ENCODE peak calls at places on chromosomes 3 and 15, in nine cellular contexts. R, K, O, P, D, V, Z, G and Y are unnamed samples.

GRCh38 chr3:10554236-10554611 is 48.8 kb upstream of the ATP2B2 start:
- DNase-seq in R (peak; percentile 22), K (no peak), O (no peak), P (no peak), D (no peak), V (no peak), Z (no peak), G (peak; percentile 41), Y (no peak)

GRCh38 chr3:149605902-149606301 is 51.9 kb downstream of the WWTR1 start:
- DNase-seq in R (peak; percentile 82), K (no peak), O (no peak), P (no peak), D (no peak), V (peak; percentile 85), Z (peak; percentile 83), G (no peak), Y (peak; percentile 62)

GRCh38 chr3:8576841-8577553 is 67.6 kb downstream of the SSUH2 start:
- DNase-seq in R (peak; percentile 63), K (no peak), O (no peak), P (no peak), D (no peak), V (peak; percentile 95), Z (peak; percentile 97), G (no peak), Y (peak; percentile 61)

GRCh38 chr3:121649645-121650044 is 11.1 kb downstream of the HCLS1 start:
- DNase-seq in R (peak; percentile 5), K (no peak), O (no peak), P (no peak), D (no peak), V (peak; percentile 22), Z (peak; percentile 44), G (no peak), Y (peak; percentile 20)

GRCh38 chr15:101348015-101348414 is 53.0 kb upstream of the SNRPA1 start:
- DNase-seq in R (no peak), K (no peak), O (no peak), P (no peak), D (no peak), V (no peak), Z (no peak), G (no peak), Y (no peak)

GRCh38 chr3:15265655-15266509 is 59.8 kb downstream of the CAPN7 start:
- DNase-seq in R (no peak), K (no peak), O (no peak), P (no peak), D (no peak), V (no peak), Z (no peak), G (peak; percentile 72), Y (no peak)

GRCh38 chr3:143120716-143121239 is 1.2 kb downstream of the CHST2 start:
- DNase-seq in R (peak; percentile 43), K (no peak), O (peak; percentile 64), P (peak; percentile 35), D (peak; percentile 67), V (peak; percentile 26), Z (peak; percentile 65), G (no peak), Y (no peak)

GRCh38 chr3:45666729-45667440 is 22.3 kb upstream of the SACM1L start:
- DNase-seq in R (peak; percentile 79), K (peak; percentile 40), O (no peak), P (no peak), D (no peak), V (peak; percentile 69), Z (peak; percentile 57), G (no peak), Y (no peak)

GRCh38 chr15:72236381-72237285 is 5.6 kb upstream of the PKM start:
- DNase-seq in R (no peak), K (no peak), O (no peak), P (no peak), D (no peak), V (peak; percentile 19), Z (peak; percentile 13), G (no peak), Y (no peak)

GRCh38 chr3:126850370-126851085 is 132.4 kb upstream of the PLXNA1 start:
- DNase-seq in R (peak; percentile 84), K (no peak), O (no peak), P (no peak), D (no peak), V (peak; percentile 78), Z (peak; percentile 75), G (peak; percentile 50), Y (peak; percentile 38)

GRCh38 chr15:97346221-97346620 is 614.3 kb upstream of the ARRDC4 start:
- DNase-seq in R (no peak), K (no peak), O (no peak), P (no peak), D (no peak), V (no peak), Z (no peak), G (no peak), Y (no peak)

GRCh38 chr15:84604804-84605203 is 4.0 kb downstream of the ZSCAN2 start:
- DNase-seq in R (peak; percentile 48), K (no peak), O (no peak), P (no peak), D (no peak), V (peak; percentile 5), Z (no peak), G (no peak), Y (no peak)

GRCh38 chr3:196122021-196122687 is 40.3 kb upstream of the TFRC start:
- DNase-seq in R (no peak), K (peak; percentile 64), O (no peak), P (no peak), D (peak; percentile 80), V (peak; percentile 7), Z (peak; percentile 38), G (no peak), Y (no peak)

GRCh38 chr3:12706504-12707253 is 42.8 kb upstream of the RAF1 start:
- DNase-seq in R (peak; percentile 68), K (no peak), O (peak; percentile 85), P (peak; percentile 33), D (peak; percentile 80), V (peak; percentile 74), Z (peak; percentile 89), G (no peak), Y (no peak)

GRCh38 chr3:88003115-88003755 is 55.6 kb downstream of the CGGBP1 start:
- DNase-seq in R (peak; percentile 28), K (no peak), O (no peak), P (no peak), D (peak; percentile 69), V (peak; percentile 49), Z (peak; percentile 77), G (no peak), Y (no peak)

DNA sequence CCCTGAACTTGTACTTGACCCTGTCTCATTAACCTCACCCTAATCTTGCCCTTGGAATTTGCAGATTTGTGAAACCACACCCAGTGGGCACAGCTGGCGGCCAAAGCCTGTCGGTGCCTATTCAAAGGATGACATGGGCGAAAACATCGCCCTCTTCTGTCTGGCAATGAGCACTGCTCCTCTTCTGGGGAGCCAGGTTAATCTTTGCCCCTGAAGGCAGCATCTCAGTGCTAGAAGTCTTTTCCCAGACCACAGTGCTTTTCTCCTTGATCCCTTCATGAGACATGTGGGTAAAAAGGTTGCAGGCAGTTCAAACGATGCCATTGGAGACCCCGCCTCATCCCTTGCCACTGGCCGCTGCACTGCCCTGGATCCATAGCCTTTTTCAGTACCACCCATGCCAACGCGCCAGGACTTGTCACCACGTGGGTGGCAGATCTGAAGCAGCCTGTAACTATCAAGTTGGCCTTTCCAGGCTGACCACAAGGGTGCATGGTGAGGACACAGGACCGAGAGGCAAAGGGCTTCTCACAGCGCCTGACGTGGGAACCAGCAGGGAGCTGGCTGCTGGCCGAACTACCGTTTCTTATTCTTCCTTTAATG is 6.5 kb upstream of the DNASE1L3 start:
- DNase-seq in R (peak; percentile 62), K (peak; percentile 61), O (peak; percentile 84), P (peak; percentile 45), D (peak; percentile 76), V (peak; percentile 51), Z (peak; percentile 94), G (peak; percentile 81), Y (no peak)
- H3K4me3 ChIP-seq in R (no peak overlapping the region), K (no peak overlapping the region), O (no peak overlapping the region), P (no peak overlapping the region), D (peak overlapping the region; percentile 14), V (no peak overlapping the region), Z (peak overlapping the region; percentile 6), G (no peak overlapping the region), Y (no peak overlapping the region)

DNA sequence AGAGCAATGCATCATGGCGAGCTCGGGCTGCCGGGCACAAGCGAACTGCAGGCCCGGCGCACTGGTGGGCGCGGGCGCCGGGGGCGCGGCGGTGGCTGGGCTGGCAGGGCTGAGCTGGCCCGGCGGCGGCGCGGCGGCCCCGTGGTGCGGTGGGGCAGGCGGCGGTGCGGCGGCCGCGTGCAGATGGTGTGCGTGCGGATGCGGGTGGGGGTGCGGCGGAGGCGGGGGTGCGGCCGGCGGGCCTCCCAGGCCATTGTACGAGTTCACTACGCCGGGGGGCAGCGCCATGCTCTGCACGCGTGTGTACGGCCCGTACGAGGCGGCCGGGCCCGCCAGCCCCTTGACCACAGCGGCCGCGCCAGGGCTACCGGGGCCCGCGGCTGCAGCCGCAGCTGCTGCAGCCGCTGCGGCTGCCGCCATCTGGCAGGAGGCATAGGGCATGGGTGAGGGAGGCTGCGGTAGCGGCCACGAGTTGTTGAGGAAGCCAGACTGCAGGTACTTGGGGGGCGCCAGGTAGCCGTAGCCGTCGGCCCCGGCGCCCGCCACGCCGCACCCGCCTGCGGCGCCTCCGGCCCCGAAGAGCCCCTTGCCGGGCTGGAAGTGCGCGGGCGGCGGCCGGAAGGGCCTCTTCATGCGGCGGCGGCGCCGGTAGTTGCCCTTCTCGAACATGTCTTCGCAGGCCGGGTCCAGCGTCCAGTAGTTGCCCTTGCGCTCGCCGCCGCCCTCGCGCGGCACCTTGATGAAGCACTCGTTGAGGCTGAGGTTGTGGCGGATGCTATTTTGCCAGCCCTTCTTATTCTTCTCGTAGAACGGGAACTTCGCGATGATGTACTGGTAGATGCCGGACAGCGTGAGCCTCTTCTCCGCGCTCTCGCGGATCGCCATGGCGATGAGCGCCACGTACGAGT is 1.0 kb downstream of the FOXL2 start:
- DNase-seq in R (peak; percentile 23), K (peak; percentile 62), O (no peak), P (no peak), D (peak; percentile 80), V (peak; percentile 23), Z (peak; percentile 46), G (peak; percentile 52), Y (no peak)
- H3K4me3 ChIP-seq in R (peak overlapping the region; percentile 19), K (peak overlapping the region; percentile 75), O (peak overlapping the region; percentile 35), P (peak overlapping the region; percentile 19), D (no peak overlapping the region), V (peak overlapping the region; percentile 23), Z (peak overlapping the region; percentile 50), G (peak overlapping the region; percentile 72), Y (peak overlapping the region; percentile 41)

GRCh38 chr3:50570508-50571279 is 1.4 kb downstream of the HEMK1 start:
- DNase-seq in R (no peak), K (no peak), O (no peak), P (no peak), D (no peak), V (no peak), Z (no peak), G (no peak), Y (no peak)
- H3K4me3 ChIP-seq in R (no peak overlapping the region), K (no peak overlapping the region), O (no peak overlapping the region), P (peak overlapping the region; percentile 92), D (peak overlapping the region; percentile 93), V (no peak overlapping the region), Z (no peak overlapping the region), G (peak overlapping the region; percentile 76), Y (peak overlapping the region; percentile 97)

DNA sequence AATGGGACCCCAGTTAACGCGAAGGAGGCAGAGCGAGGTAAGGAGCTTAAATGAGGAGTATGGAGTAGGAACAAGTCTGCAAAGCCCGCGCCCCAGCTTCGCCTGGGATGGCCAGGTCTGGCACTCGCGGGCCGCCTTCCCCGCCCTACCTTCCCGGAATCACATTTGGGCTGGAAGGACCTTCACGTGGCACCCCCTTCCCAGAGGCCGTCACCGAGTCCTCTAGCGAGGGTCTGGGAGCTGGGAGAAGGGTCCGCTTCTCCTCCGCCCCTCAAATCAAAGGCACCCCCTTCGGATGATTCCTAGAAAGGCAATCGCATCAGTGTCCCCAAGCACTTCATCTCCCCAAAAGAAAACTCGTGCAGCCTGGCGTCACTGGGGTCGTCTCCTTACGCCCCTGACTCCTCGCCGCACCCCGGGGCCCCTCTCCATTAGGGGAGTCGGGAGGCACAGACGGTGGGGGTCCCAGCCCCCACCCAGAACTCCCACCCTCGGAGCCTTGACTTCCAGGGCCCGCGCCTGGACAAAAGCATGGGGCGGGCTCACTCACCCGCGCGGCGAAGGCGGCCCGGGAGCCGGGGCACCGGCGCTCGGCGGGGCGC is 375 bp downstream of the MYLK start:
- DNase-seq in R (peak; percentile 27), K (no peak), O (no peak), P (no peak), D (no peak), V (no peak), Z (peak; percentile 8), G (no peak), Y (no peak)
- H3K4me3 ChIP-seq in R (peak overlapping the region; percentile 91), K (peak overlapping the region; percentile 47), O (peak overlapping the region; percentile 32), P (no peak overlapping the region), D (no peak overlapping the region), V (peak overlapping the region; percentile 63), Z (peak overlapping the region; percentile 65), G (peak overlapping the region; percentile 77), Y (peak overlapping the region; percentile 61)